ENCODE peak calls at places on chromosome 5, in eight cellular contexts. B, H, X, T, C, F, M and Y are unnamed samples.

GRCh38 chr5:151180291-151180690 is 22.7 kb upstream of the ANXA6 start:
- DNase-seq in B (no peak), H (peak; percentile 10), X (no peak), T (no peak), C (no peak), F (no peak), M (no peak), Y (no peak)

GRCh38 chr5:1077491-1078020 is 34.3 kb downstream of the SLC12A7 start:
- DNase-seq in B (no peak), H (no peak), X (no peak), T (no peak), C (no peak), F (no peak), M (no peak), Y (no peak)

GRCh38 chr5:172187118-172188032 is 649 bp downstream of the STK10 start:
- DNase-seq in B (no peak), H (peak; percentile 46), X (peak; percentile 77), T (peak; percentile 20), C (peak; percentile 59), F (peak; percentile 79), M (peak; percentile 26), Y (peak; percentile 60)

GRCh38 chr5:93479982-93480509 is 101.0 kb downstream of the NR2F1-AS1 start:
- DNase-seq in B (no peak), H (no peak), X (no peak), T (no peak), C (no peak), F (no peak), M (no peak), Y (no peak)

GRCh38 chr5:149841844-149842793 is 102.5 kb downstream of the PDE6A start:
- DNase-seq in B (no peak), H (no peak), X (no peak), T (no peak), C (no peak), F (no peak), M (no peak), Y (no peak)

GRCh38 chr5:62327627-62328026 is 21.6 kb downstream of the KIF2A start:
- DNase-seq in B (no peak), H (no peak), X (no peak), T (no peak), C (no peak), F (no peak), M (no peak), Y (no peak)

GRCh38 chr5:138824924-138825863 is 49.9 kb downstream of the LRRTM2 start:
- DNase-seq in B (no peak), H (no peak), X (peak; percentile 63), T (no peak), C (peak; percentile 13), F (no peak), M (no peak), Y (no peak)

GRCh38 chr5:97838214-97838613 is 655.2 kb upstream of the RIOK2 start:
- DNase-seq in B (peak; percentile 91), H (no peak), X (peak; percentile 95), T (no peak), C (no peak), F (no peak), M (peak; percentile 48), Y (peak; percentile 93)

GRCh38 chr5:126509339-126509738 is 85.7 kb downstream of the ALDH7A1 start:
- DNase-seq in B (no peak), H (peak; percentile 51), X (peak; percentile 74), T (no peak), C (no peak), F (no peak), M (no peak), Y (no peak)

GRCh38 chr5:140267201-140267540 is 35.7 kb downstream of the PFDN1 start:
- DNase-seq in B (no peak), H (no peak), X (no peak), T (no peak), C (peak; percentile 15), F (no peak), M (no peak), Y (no peak)

GRCh38 chr5:74632947-74633356 is 7.6 kb downstream of the ENC1 start:
- DNase-seq in B (no peak), H (no peak), X (peak; percentile 71), T (no peak), C (no peak), F (no peak), M (peak; percentile 57), Y (no peak)

GRCh38 chr5:168104811-168105481 is 186.5 kb upstream of the WWC1 start:
- DNase-seq in B (no peak), H (no peak), X (no peak), T (no peak), C (no peak), F (no peak), M (no peak), Y (no peak)

GRCh38 chr5:465591-466403 is 22.8 kb downstream of the EXOC3 start:
- DNase-seq in B (no peak), H (peak; percentile 9), X (no peak), T (no peak), C (no peak), F (no peak), M (no peak), Y (no peak)